ENCODE peak calls at places on chromosomes 6 and 20, in eight cellular contexts. S is lower lobe of right lung; P is A549; W is fibroblast of lung; X is endothelial cell of umbilical vein; Z is aorta; A is HL-60; K is CD8-positive, alpha-beta memory T cell. T is an unnamed sample.

GRCh38 chr6:24932832-24933231 is 2.9 kb downstream of the RIPOR2 start:
- DNase-seq in P (no peak), W (no peak), X (no peak), A (no peak), S (no peak), K (no peak), Z (no peak), T (no peak)

GRCh38 chr6:34182751-34183531 is 37.1 kb upstream of the GRM4 start:
- DNase-seq in K (peak), W (no peak), A (peak), Z (peak), S (no peak), P (no peak), X (no peak), T (no peak)

GRCh38 chr6:168922436-168922835 is 331.2 kb downstream of the THBS2 start:
- DNase-seq in W (no peak), Z (no peak), A (no peak), K (no peak), P (no peak), X (no peak), S (no peak), T (no peak)

GRCh38 chr6:128821116-128821515 is 61.8 kb upstream of the LAMA2 start:
- DNase-seq in X (no peak), K (no peak), W (no peak), S (no peak), Z (no peak), P (no peak), A (no peak), T (no peak)

GRCh38 chr6:107509506-107509905 is 19.6 kb downstream of the SOBP start:
- DNase-seq in Z (no peak), A (no peak), K (no peak), W (no peak), S (no peak), P (no peak), X (peak), T (no peak)

GRCh38 chr20:17614176-17614811 is 44.4 kb downstream of the DSTN start:
- DNase-seq in S (peak), Z (peak), W (peak), P (peak), X (no peak), A (no peak), K (no peak), T (no peak)

GRCh38 chr6:132715204-132715603 is 1.3 kb upstream of the VNN1 start:
- DNase-seq in W (peak), P (peak), K (no peak), A (no peak), Z (peak), X (peak), S (no peak), T (peak)

GRCh38 chr20:32886652-32887051 is 27.9 kb downstream of the EFCAB8 start:
- DNase-seq in Z (no peak), A (no peak), W (no peak), K (no peak), S (no peak), P (no peak), X (no peak), T (no peak)

GRCh38 chr6:13378669-13379590 is 50.6 kb upstream of the TBC1D7 start:
- DNase-seq in A (no peak), K (no peak), P (no peak), X (no peak), S (no peak), Z (no peak), W (no peak), T (no peak)

GRCh38 chr6:149306967-149307366 is 10.5 kb upstream of the TAB2 start:
- DNase-seq in P (no peak), K (no peak), A (no peak), X (no peak), W (no peak), Z (no peak), S (no peak), T (no peak)

GRCh38 chr6:89584539-89584938 is 54.0 kb downstream of the LYRM2 start:
- DNase-seq in Z (no peak), K (no peak), A (no peak), P (no peak), W (no peak), S (no peak), X (no peak), T (no peak)

GRCh38 chr6:85006362-85006761 is 242.0 kb upstream of the TBX18 start:
- DNase-seq in A (no peak), X (peak), P (no peak), Z (no peak), S (no peak), K (no peak), W (no peak), T (no peak)

GRCh38 chr6:142400495-142400894 is 98.7 kb downstream of the ADGRG6 start:
- DNase-seq in K (no peak), X (peak), S (no peak), A (no peak), Z (no peak), P (no peak), W (no peak), T (no peak)

GRCh38 chr20:37071481-37071911 is 24.3 kb downstream of the RBL1 start:
- DNase-seq in X (no peak), W (peak), S (no peak), A (no peak), Z (no peak), K (peak), P (no peak), T (peak)

GRCh38 chr20:51334609-51335008 is 207.9 kb downstream of the NFATC2 start:
- DNase-seq in P (no peak), Z (no peak), X (no peak), S (no peak), W (no peak), K (no peak), A (no peak), T (no peak)

GRCh38 chr6:73308712-73309533 is 45.2 kb downstream of the DPPA5 start:
- DNase-seq in K (no peak), X (peak), S (no peak), W (peak), Z (no peak), P (peak), A (no peak), T (no peak)
- H3K27ac ChIP-seq in K (peak), X (peak), S (no peak), W (peak), Z (no peak), P (peak), A (no peak), T (peak)

GRCh38 chr20:34980543-34981213 is 25.0 kb downstream of the MYH7B start:
- DNase-seq in S (no peak), A (no peak), X (no peak), K (no peak), W (peak), Z (peak), P (no peak), T (no peak)
- H3K27ac ChIP-seq in S (no peak), A (no peak), X (no peak), K (no peak), W (no peak), Z (no peak), P (no peak), T (no peak)

DNA sequence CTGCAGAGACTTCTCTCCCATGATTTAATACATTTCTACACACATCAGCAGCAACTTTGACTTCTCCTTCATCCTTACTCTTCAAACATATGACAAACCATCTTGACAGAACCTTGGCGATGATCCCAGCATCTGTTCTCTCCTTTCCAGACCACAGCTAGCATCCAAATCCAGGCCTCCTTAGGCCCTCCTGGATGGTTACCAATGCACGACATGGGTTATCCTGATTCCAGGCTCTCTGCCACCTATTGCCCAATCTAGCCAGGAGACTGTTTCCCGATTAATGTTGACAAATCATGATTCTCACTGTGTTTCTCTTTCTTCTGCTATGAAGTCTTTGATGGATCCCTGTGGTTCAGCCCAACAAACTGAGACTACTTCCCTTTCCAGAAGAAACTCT is 16.7 kb downstream of the LAMA4 start:
- DNase-seq in W (peak), S (no peak), K (no peak), A (no peak), X (peak), P (peak), Z (peak), T (no peak)
- H3K27ac ChIP-seq in W (peak), S (no peak), K (no peak), A (no peak), X (peak), P (no peak), Z (peak), T (no peak)

GRCh38 chr20:23052904-23053303 is 3.4 kb upstream of the THBD start:
- DNase-seq in P (no peak), Z (no peak), K (no peak), S (no peak), W (no peak), A (no peak), X (no peak), T (no peak)
- H3K27ac ChIP-seq in P (no peak), Z (no peak), K (no peak), S (no peak), W (no peak), A (no peak), X (no peak), T (no peak)

GRCh38 chr20:15922556-15922955 is 650.7 kb downstream of the KIF16B start:
- DNase-seq in A (no peak), X (no peak), S (no peak), P (no peak), W (no peak), K (no peak), Z (no peak), T (no peak)
- H3K27ac ChIP-seq in A (no peak), X (no peak), S (no peak), P (no peak), W (no peak), K (no peak), Z (no peak), T (no peak)

T was measured in epithelial cell of prostate.